ENCODE peak calls at places on chromosomes 1 and 21, in seven cellular contexts. D is testis, O is thyroid gland, P is endothelial cell of umbilical vein, N is body of pancreas, Y is heart left ventricle, C is tibial nerve. V is an unnamed sample. For H3K27me3, the result is how much of the 10 kb centered on the place peaks cover.

GRCh38 chr1:244205906-244206305 is 154.8 kb downstream of the ZBTB18 start:
- DNase-seq in P (no peak), O (no peak), C (no peak), D (no peak), N (no peak), Y (no peak), V (no peak)

GRCh38 chr1:248891758-248892157 is 14.3 kb upstream of the PGBD2 start:
- DNase-seq in P (no peak), D (no peak), C (no peak), O (no peak), Y (no peak), N (no peak), V (no peak)

GRCh38 chr1:186978596-186979556 is 150.1 kb downstream of the PLA2G4A start:
- DNase-seq in C (no peak), O (no peak), Y (no peak), P (peak), N (peak), D (no peak), V (no peak)

GRCh38 chr1:194658090-194658439 is 1471.7 kb upstream of the B3GALT2 start:
- DNase-seq in O (no peak), Y (no peak), C (no peak), D (no peak), N (no peak), P (no peak), V (no peak)

GRCh38 chr1:20956272-20956671 is 169.2 kb upstream of the HP1BP3 start:
- DNase-seq in D (no peak), C (no peak), Y (no peak), N (no peak), P (no peak), O (no peak), V (no peak)

GRCh38 chr1:50893466-50893865 is 66.6 kb downstream of the FAF1 start:
- DNase-seq in C (no peak), O (no peak), Y (no peak), N (no peak), P (no peak), D (no peak), V (no peak)

GRCh38 chr1:211724711-211725196 is 49.3 kb upstream of the NEK2 start:
- DNase-seq in C (no peak), P (no peak), N (peak), D (peak), O (no peak), Y (no peak), V (no peak)

GRCh38 chr1:212752934-212753497 is 38.6 kb downstream of the NSL1 start:
- DNase-seq in Y (no peak), N (no peak), O (no peak), P (no peak), C (no peak), D (no peak), V (no peak)

GRCh38 chr1:215566556-215567490 is at the start of gene KCTD3:
- DNase-seq in D (peak), P (peak), N (peak), Y (peak), C (peak), O (peak), V (peak)

GRCh38 chr1:234781241-234782056 is 171.5 kb upstream of the IRF2BP2 start:
- DNase-seq in O (no peak), P (peak), Y (peak), D (no peak), N (peak), C (no peak), V (no peak)

GRCh38 chr1:205930698-205931330 is 12.4 kb downstream of the SLC26A9 start:
- DNase-seq in D (no peak), C (no peak), Y (no peak), P (no peak), O (no peak), N (peak), V (no peak)

GRCh38 chr1:198496216-198497143 is 44.0 kb downstream of the ATP6V1G3 start:
- DNase-seq in P (peak), O (no peak), N (no peak), C (no peak), Y (no peak), D (no peak), V (no peak)

GRCh38 chr1:232196042-232196441 is 433.9 kb downstream of the SIPA1L2 start:
- DNase-seq in Y (no peak), D (no peak), O (no peak), P (peak), N (no peak), C (no peak), V (no peak)

GRCh38 chr1:109713636-109714035 is 1.6 kb downstream of the GSTM5 start:
- DNase-seq in N (no peak), D (no peak), C (no peak), O (no peak), Y (no peak), P (no peak), V (no peak)

GRCh38 chr1:51833700-51834099 is 44.8 kb downstream of the NRDC start:
- DNase-seq in Y (no peak), D (no peak), C (no peak), O (no peak), P (no peak), N (no peak), V (no peak)

GRCh38 chr1:212700892-212701819 is 1.5 kb upstream of the BATF3 start:
- DNase-seq in O (peak), P (peak), N (peak), D (peak), C (no peak), Y (peak), V (peak)

GRCh38 chr1:111471012-111471411 is 2.8 kb upstream of the C1orf162 start:
- DNase-seq in N (peak), C (no peak), D (peak), O (peak), P (no peak), Y (peak), V (no peak)

GRCh38 chr1:213122514-213122929 is 71.5 kb downstream of the RPS6KC1 start:
- DNase-seq in P (peak), N (no peak), D (no peak), Y (no peak), O (no peak), C (no peak), V (no peak)

GRCh38 chr21:27572681-27573080 is 605.8 kb upstream of the ADAMTS5 start:
- DNase-seq in D (no peak), Y (no peak), O (no peak), C (no peak), N (no peak), P (no peak), V (no peak)

GRCh38 chr1:5345556-5345955 is 646.7 kb downstream of the NPHP4 start:
- DNase-seq in Y (no peak), O (no peak), C (no peak), N (no peak), P (no peak), D (no peak), V (no peak)

GRCh38 chr21:17725339-17725738 is 93.8 kb downstream of the C21orf91 start:
- DNase-seq in D (no peak), N (peak), P (no peak), O (no peak), C (no peak), Y (no peak), V (no peak)

GRCh38 chr1:46278807-46279206 is 24.6 kb downstream of the LRRC41 start:
- DNase-seq in O (no peak), N (no peak), D (peak), P (no peak), Y (no peak), C (no peak), V (no peak)

GRCh38 chr1:113035086-113035485 is 37.9 kb upstream of the LRIG2 start:
- DNase-seq in Y (no peak), P (no peak), D (no peak), N (no peak), C (no peak), O (no peak), V (no peak)

GRCh38 chr1:71861022-71861421 is 421.3 kb downstream of the NEGR1 start:
- DNase-seq in Y (no peak), O (no peak), C (no peak), N (no peak), P (peak), D (no peak), V (no peak)

GRCh38 chr1:32761253-32761877 is 55.8 kb downstream of the YARS1 start:
- DNase-seq in N (peak), D (no peak), Y (no peak), O (peak), C (no peak), P (peak), V (no peak)

GRCh38 chr1:188089015-188089414 is 1260.3 kb downstream of the PLA2G4A start:
- DNase-seq in Y (no peak), O (no peak), C (no peak), N (no peak), D (no peak), P (no peak), V (no peak)

GRCh38 chr1:203264052-203264501 is 34.6 kb upstream of the CHIT1 start:
- DNase-seq in P (no peak), N (no peak), D (no peak), C (no peak), O (no peak), Y (no peak), V (no peak)

GRCh38 chr1:228374711-228375577 is 31.7 kb downstream of the TRIM11 start:
- DNase-seq in C (peak), O (peak), Y (peak), P (peak), N (peak), D (peak), V (peak)

GRCh38 chr1:162732566-162733335 is 57.8 kb upstream of the HSD17B7 start:
- DNase-seq in D (peak), O (no peak), C (no peak), Y (peak), N (peak), P (no peak), V (no peak)

GRCh38 chr1:3207217-3207848 is 138.3 kb downstream of the PRDM16 start:
- DNase-seq in C (no peak), O (no peak), Y (no peak), D (no peak), P (no peak), N (peak), V (no peak)

GRCh38 chr1:20787775-20788488 is 825 bp upstream of the HP1BP3 start:
- DNase-seq in Y (no peak), O (no peak), D (no peak), C (no peak), N (peak), P (peak), V (no peak)

GRCh38 chr1:75472971-75473603 is 137.8 kb downstream of the SLC44A5 start:
- DNase-seq in C (no peak), O (no peak), D (no peak), Y (no peak), N (no peak), P (peak), V (no peak)

GRCh38 chr1:246923482-246923881 is 8.3 kb downstream of the AHCTF1 start:
- DNase-seq in Y (no peak), O (no peak), C (no peak), P (no peak), D (no peak), N (no peak), V (no peak)

GRCh38 chr1:236724049-236724448 is 37.8 kb downstream of the ACTN2 start:
- DNase-seq in C (no peak), P (no peak), N (no peak), O (no peak), D (no peak), Y (no peak), V (no peak)

GRCh38 chr1:177145102-177145779 is 19.3 kb downstream of the ASTN1 start:
- DNase-seq in N (no peak), Y (peak), O (no peak), D (no peak), P (no peak), C (no peak), V (no peak)

GRCh38 chr1:17595602-17595925 is 56.1 kb downstream of the ARHGEF10L start:
- DNase-seq in D (no peak), Y (no peak), C (no peak), O (no peak), N (no peak), P (no peak), V (no peak)

GRCh38 chr1:17594690-17595601 is 55.4 kb downstream of the ARHGEF10L start:
- DNase-seq in P (no peak), N (no peak), C (no peak), D (no peak), Y (no peak), O (no peak), V (no peak)

GRCh38 chr1:17596186-17596585 is 56.7 kb downstream of the ARHGEF10L start:
- DNase-seq in P (no peak), C (no peak), O (peak), Y (no peak), D (no peak), N (no peak), V (no peak)

GRCh38 chr1:17591814-17592430 is 52.4 kb downstream of the ARHGEF10L start:
- DNase-seq in Y (no peak), O (peak), C (no peak), N (no peak), P (no peak), D (no peak), V (no peak)

GRCh38 chr1:17594026-17594425 is 54.5 kb downstream of the ARHGEF10L start:
- DNase-seq in Y (no peak), P (no peak), C (no peak), D (no peak), O (peak), N (no peak), V (no peak)
- TF ChIP-seq POLR2A in Y (no peak), P (no peak), C (no peak), D (no peak), O (no peak), N (no peak), V (no peak)

DNA sequence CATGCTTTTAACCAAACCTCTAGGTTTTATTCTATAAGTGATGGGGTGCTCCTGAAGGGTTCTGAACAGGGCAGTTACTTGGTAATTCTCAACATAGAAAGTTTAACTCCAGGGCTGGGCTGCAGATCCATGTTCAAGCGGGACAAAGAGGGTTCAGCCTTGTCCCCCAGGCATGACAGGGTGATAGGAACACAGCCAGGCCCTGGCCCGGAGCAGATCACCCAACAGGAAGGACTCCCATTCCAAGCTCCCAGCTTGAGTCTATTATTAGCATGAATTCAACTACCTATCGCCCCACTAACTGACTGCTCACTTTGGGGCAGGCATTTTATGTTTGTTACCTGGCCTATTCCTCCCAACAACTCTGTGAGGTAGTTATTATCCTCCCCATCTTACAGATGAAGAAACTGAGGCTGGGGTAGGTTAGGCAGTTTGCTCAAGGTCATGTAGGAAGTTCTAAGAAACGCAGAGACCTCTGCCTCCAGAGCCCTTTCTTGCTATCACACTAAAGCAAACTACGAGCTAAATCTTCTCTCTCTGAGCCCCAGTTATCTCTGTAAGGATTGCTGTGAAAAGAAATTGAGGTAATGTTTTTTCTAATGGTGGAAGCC is 14.5 kb downstream of the ASAP3 start:
- DNase-seq in Y (peak), P (no peak), O (no peak), C (no peak), D (no peak), N (no peak), V (no peak)
- H3K27me3 ChIP-seq in Y (under half), P (under half), O (under half), C (under half), D (under half), N (under half), V (under half)

GRCh38 chr1:171988243-171988642 is 146.9 kb downstream of the DNM3 start:
- DNase-seq in C (no peak), P (no peak), Y (no peak), D (no peak), N (no peak), O (no peak), V (no peak)
- TF ChIP-seq POLR2A in C (no peak), P (no peak), Y (no peak), D (no peak), N (no peak), O (no peak), V (no peak)

GRCh38 chr21:15164678-15165303 is 100.0 kb upstream of the NRIP1 start:
- DNase-seq in N (no peak), P (no peak), Y (no peak), O (no peak), D (no peak), C (no peak), V (no peak)
- H3K27me3 ChIP-seq in N (under half), P (under half), Y (under half), O (under half), D (under half), C (under half), V (under half)

GRCh38 chr1:15948600-15949452 is 27.1 kb downstream of the ZBTB17 start:
- DNase-seq in D (peak), C (peak), N (peak), Y (peak), O (peak), P (peak), V (no peak)
- TF ChIP-seq POLR2A in D (no peak), C (no peak), N (no peak), Y (no peak), O (no peak), P (no peak), V (no peak)

DNA sequence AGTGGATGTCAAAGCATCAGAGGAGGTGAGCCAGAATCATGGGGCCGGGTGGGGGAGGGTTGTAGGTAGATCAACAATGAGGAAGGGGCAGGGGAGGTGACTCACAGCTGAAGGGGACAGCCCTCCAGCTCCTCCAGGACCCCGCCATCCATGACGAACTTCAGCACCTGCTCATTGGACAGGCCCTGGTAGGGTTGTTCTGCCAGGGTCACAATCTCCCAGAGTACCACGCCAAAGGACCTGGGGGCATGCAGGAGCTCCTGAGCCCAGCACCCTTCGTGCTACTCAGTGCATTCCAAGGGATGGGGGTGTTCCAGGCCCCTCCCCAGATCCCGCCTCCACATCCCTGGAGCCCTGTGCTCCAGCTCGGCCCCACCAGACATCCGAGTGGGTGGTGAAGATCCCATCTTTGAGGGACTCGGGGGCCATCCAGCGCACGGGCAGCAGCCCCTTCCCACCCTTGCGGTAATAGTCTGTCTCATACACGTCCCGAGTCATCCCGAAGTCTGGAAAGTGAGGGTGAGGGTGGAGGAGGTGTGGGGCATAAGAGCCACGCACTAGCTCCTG is 17.5 kb downstream of the INSRR start:
- DNase-seq in N (no peak), P (no peak), O (no peak), D (no peak), C (no peak), Y (no peak), V (no peak)
- H3K27me3 ChIP-seq in N (under half), P (under half), O (under half), D (under half), C (under half), Y (under half), V (half or more)

GRCh38 chr1:9066945-9067807 is 2.3 kb downstream of the SLC2A5 start:
- DNase-seq in Y (peak), D (peak), P (peak), N (peak), C (peak), O (no peak), V (peak)
- TF ChIP-seq POLR2A in Y (no peak), D (no peak), P (no peak), N (no peak), C (no peak), O (no peak), V (no peak)

GRCh38 chr1:10891081-10891480 is 94.6 kb upstream of the CASZ1 start:
- DNase-seq in O (no peak), Y (no peak), N (no peak), P (no peak), C (no peak), D (no peak), V (no peak)
- H3K27me3 ChIP-seq in O (under half), Y (half or more), N (under half), P (under half), C (under half), D (under half), V (under half)

GRCh38 chr1:230107941-230108340 is 40.9 kb downstream of the GALNT2 start:
- DNase-seq in N (no peak), Y (no peak), P (no peak), C (no peak), D (no peak), O (no peak), V (no peak)

GRCh38 chr1:230103341-230104173 is 36.5 kb downstream of the GALNT2 start:
- DNase-seq in C (no peak), P (no peak), D (no peak), Y (no peak), N (no peak), O (no peak), V (no peak)

GRCh38 chr1:230104395-230105244 is 37.6 kb downstream of the GALNT2 start:
- DNase-seq in D (peak), N (peak), Y (peak), C (peak), O (peak), P (peak), V (peak)

GRCh38 chr1:230105245-230105753 is 38.3 kb downstream of the GALNT2 start:
- DNase-seq in Y (no peak), N (no peak), C (no peak), P (no peak), O (peak), D (no peak), V (no peak)

GRCh38 chr1:230105754-230106625 is 39.0 kb downstream of the GALNT2 start:
- DNase-seq in C (no peak), P (peak), Y (no peak), N (peak), D (no peak), O (no peak), V (no peak)
- TF ChIP-seq POLR2A in C (no peak), P (no peak), Y (no peak), N (no peak), D (no peak), O (no peak), V (no peak)